ENCODE peak calls at places on chromosome X, in six cellular contexts. One of them, this sample, is unnamed.

GRCh38 chrX:64151911-64152310 is 53.6 kb downstream of the AMER1 start:
- DNase-seq in activated T-cell treated with anti-CD3 and anti-CD28 coated beads, Interleukin-2, amount 50 U/mL, for 72 hours: no peak
- DNase-seq in activated T-helper 2 cell treated with anti-CD3 and anti-CD28 coated beads, Interferon-gamma antibody, Interleukin-2, Interleukin-4, amounts not matched to agents 10 μg/mL and 5 μg/mL and 100 μg/mL, durations not matched to agents 14 hours and 24 hours and 36 hours: no peak
- DNase-seq in AG08396: no peak
- DNase-seq in RCC 7860: no peak
- DNase-seq in mammary epithelial cell: peak; percentile 39
- DNase-seq in this sample: no peak

GRCh38 chrX:139600105-139600504 is 69.6 kb downstream of the F9 start:
- DNase-seq in activated T-cell treated with anti-CD3 and anti-CD28 coated beads, Interleukin-2, amount 50 U/mL, for 72 hours: no peak
- DNase-seq in activated T-helper 2 cell treated with anti-CD3 and anti-CD28 coated beads, Interferon-gamma antibody, Interleukin-2, Interleukin-4, amounts not matched to agents 10 μg/mL and 5 μg/mL and 100 μg/mL, durations not matched to agents 14 hours and 24 hours and 36 hours: no peak
- DNase-seq in AG08396: no peak
- DNase-seq in RCC 7860: no peak
- DNase-seq in mammary epithelial cell: no peak
- DNase-seq in this sample: no peak

GRCh38 chrX:96692454-96692853 is 7.8 kb downstream of the DIAPH2 start:
- DNase-seq in activated T-cell treated with anti-CD3 and anti-CD28 coated beads, Interleukin-2, amount 50 U/mL, for 72 hours: no peak
- DNase-seq in activated T-helper 2 cell treated with anti-CD3 and anti-CD28 coated beads, Interferon-gamma antibody, Interleukin-2, Interleukin-4, amounts not matched to agents 10 μg/mL and 5 μg/mL and 100 μg/mL, durations not matched to agents 14 hours and 24 hours and 36 hours: no peak
- DNase-seq in AG08396: no peak
- DNase-seq in RCC 7860: no peak
- DNase-seq in mammary epithelial cell: peak; percentile 1
- DNase-seq in this sample: no peak

GRCh38 chrX:71098951-71099506 is 3.4 kb downstream of the FOXO4 start:
- DNase-seq in activated T-cell treated with anti-CD3 and anti-CD28 coated beads, Interleukin-2, amount 50 U/mL, for 72 hours: no peak
- DNase-seq in activated T-helper 2 cell treated with anti-CD3 and anti-CD28 coated beads, Interferon-gamma antibody, Interleukin-2, Interleukin-4, amounts not matched to agents 10 μg/mL and 5 μg/mL and 100 μg/mL, durations not matched to agents 14 hours and 24 hours and 36 hours: no peak
- DNase-seq in AG08396: no peak
- DNase-seq in RCC 7860: no peak
- DNase-seq in mammary epithelial cell: no peak
- DNase-seq in this sample: no peak

GRCh38 chrX:108167211-108167872 is 75.8 kb downstream of the ATG4A start:
- DNase-seq in activated T-cell treated with anti-CD3 and anti-CD28 coated beads, Interleukin-2, amount 50 U/mL, for 72 hours: no peak
- DNase-seq in activated T-helper 2 cell treated with anti-CD3 and anti-CD28 coated beads, Interferon-gamma antibody, Interleukin-2, Interleukin-4, amounts not matched to agents 10 μg/mL and 5 μg/mL and 100 μg/mL, durations not matched to agents 14 hours and 24 hours and 36 hours: no peak
- DNase-seq in AG08396: no peak
- DNase-seq in RCC 7860: peak; percentile 42
- DNase-seq in mammary epithelial cell: peak; percentile 56
- DNase-seq in this sample: peak; percentile 1

GRCh38 chrX:38768079-38768478 is 33.2 kb upstream of the MID1IP1 start:
- DNase-seq in activated T-cell treated with anti-CD3 and anti-CD28 coated beads, Interleukin-2, amount 50 U/mL, for 72 hours: no peak
- DNase-seq in activated T-helper 2 cell treated with anti-CD3 and anti-CD28 coated beads, Interferon-gamma antibody, Interleukin-2, Interleukin-4, amounts not matched to agents 10 μg/mL and 5 μg/mL and 100 μg/mL, durations not matched to agents 14 hours and 24 hours and 36 hours: no peak
- DNase-seq in AG08396: peak; percentile 7
- DNase-seq in RCC 7860: peak; percentile 4
- DNase-seq in mammary epithelial cell: peak; percentile 6
- DNase-seq in this sample: peak; percentile 1

GRCh38 chrX:17860179-17860780 is 818 bp downstream of the RAI2 start:
- DNase-seq in activated T-cell treated with anti-CD3 and anti-CD28 coated beads, Interleukin-2, amount 50 U/mL, for 72 hours: no peak
- DNase-seq in activated T-helper 2 cell treated with anti-CD3 and anti-CD28 coated beads, Interferon-gamma antibody, Interleukin-2, Interleukin-4, amounts not matched to agents 10 μg/mL and 5 μg/mL and 100 μg/mL, durations not matched to agents 14 hours and 24 hours and 36 hours: no peak
- DNase-seq in AG08396: peak; percentile 36
- DNase-seq in RCC 7860: no peak
- DNase-seq in mammary epithelial cell: no peak
- DNase-seq in this sample: no peak

GRCh38 chrX:43333543-43333942 is 322.6 kb upstream of the MAOA start:
- DNase-seq in activated T-cell treated with anti-CD3 and anti-CD28 coated beads, Interleukin-2, amount 50 U/mL, for 72 hours: no peak
- DNase-seq in activated T-helper 2 cell treated with anti-CD3 and anti-CD28 coated beads, Interferon-gamma antibody, Interleukin-2, Interleukin-4, amounts not matched to agents 10 μg/mL and 5 μg/mL and 100 μg/mL, durations not matched to agents 14 hours and 24 hours and 36 hours: no peak
- DNase-seq in AG08396: no peak
- DNase-seq in RCC 7860: no peak
- DNase-seq in mammary epithelial cell: no peak
- DNase-seq in this sample: no peak

GRCh38 chrX:109830704-109831206 is 97.7 kb upstream of the ACSL4 start:
- DNase-seq in activated T-cell treated with anti-CD3 and anti-CD28 coated beads, Interleukin-2, amount 50 U/mL, for 72 hours: no peak
- DNase-seq in activated T-helper 2 cell treated with anti-CD3 and anti-CD28 coated beads, Interferon-gamma antibody, Interleukin-2, Interleukin-4, amounts not matched to agents 10 μg/mL and 5 μg/mL and 100 μg/mL, durations not matched to agents 14 hours and 24 hours and 36 hours: no peak
- DNase-seq in AG08396: no peak
- DNase-seq in RCC 7860: peak; percentile 47
- DNase-seq in mammary epithelial cell: no peak
- DNase-seq in this sample: no peak

GRCh38 chrX:153799326-153799725 is 4.9 kb downstream of the SSR4 start:
- DNase-seq in activated T-cell treated with anti-CD3 and anti-CD28 coated beads, Interleukin-2, amount 50 U/mL, for 72 hours: no peak
- DNase-seq in activated T-helper 2 cell treated with anti-CD3 and anti-CD28 coated beads, Interferon-gamma antibody, Interleukin-2, Interleukin-4, amounts not matched to agents 10 μg/mL and 5 μg/mL and 100 μg/mL, durations not matched to agents 14 hours and 24 hours and 36 hours: no peak
- DNase-seq in AG08396: no peak
- DNase-seq in RCC 7860: no peak
- DNase-seq in mammary epithelial cell: no peak
- DNase-seq in this sample: no peak

GRCh38 chrX:111568817-111569216 is 57.4 kb downstream of the SERTM2 start:
- DNase-seq in activated T-cell treated with anti-CD3 and anti-CD28 coated beads, Interleukin-2, amount 50 U/mL, for 72 hours: no peak
- DNase-seq in activated T-helper 2 cell treated with anti-CD3 and anti-CD28 coated beads, Interferon-gamma antibody, Interleukin-2, Interleukin-4, amounts not matched to agents 10 μg/mL and 5 μg/mL and 100 μg/mL, durations not matched to agents 14 hours and 24 hours and 36 hours: no peak
- DNase-seq in AG08396: no peak
- DNase-seq in RCC 7860: no peak
- DNase-seq in mammary epithelial cell: no peak
- DNase-seq in this sample: no peak

GRCh38 chrX:133689997-133690599 is 274.8 kb upstream of the GPC4 start:
- DNase-seq in activated T-cell treated with anti-CD3 and anti-CD28 coated beads, Interleukin-2, amount 50 U/mL, for 72 hours: no peak
- DNase-seq in activated T-helper 2 cell treated with anti-CD3 and anti-CD28 coated beads, Interferon-gamma antibody, Interleukin-2, Interleukin-4, amounts not matched to agents 10 μg/mL and 5 μg/mL and 100 μg/mL, durations not matched to agents 14 hours and 24 hours and 36 hours: no peak
- DNase-seq in AG08396: no peak
- DNase-seq in RCC 7860: no peak
- DNase-seq in mammary epithelial cell: no peak
- DNase-seq in this sample: no peak

GRCh38 chrX:95764972-95765451 is 919.6 kb upstream of the DIAPH2 start:
- DNase-seq in activated T-cell treated with anti-CD3 and anti-CD28 coated beads, Interleukin-2, amount 50 U/mL, for 72 hours: no peak
- DNase-seq in activated T-helper 2 cell treated with anti-CD3 and anti-CD28 coated beads, Interferon-gamma antibody, Interleukin-2, Interleukin-4, amounts not matched to agents 10 μg/mL and 5 μg/mL and 100 μg/mL, durations not matched to agents 14 hours and 24 hours and 36 hours: no peak
- DNase-seq in AG08396: peak; percentile 17
- DNase-seq in RCC 7860: peak; percentile 5
- DNase-seq in mammary epithelial cell: peak; percentile 11
- DNase-seq in this sample: no peak

GRCh38 chrX:70998402-70999027 is 67.6 kb upstream of the SLC7A3 start:
- DNase-seq in activated T-cell treated with anti-CD3 and anti-CD28 coated beads, Interleukin-2, amount 50 U/mL, for 72 hours: peak; percentile 24
- DNase-seq in activated T-helper 2 cell treated with anti-CD3 and anti-CD28 coated beads, Interferon-gamma antibody, Interleukin-2, Interleukin-4, amounts not matched to agents 10 μg/mL and 5 μg/mL and 100 μg/mL, durations not matched to agents 14 hours and 24 hours and 36 hours: no peak
- DNase-seq in AG08396: no peak
- DNase-seq in RCC 7860: no peak
- DNase-seq in mammary epithelial cell: peak; percentile 84
- DNase-seq in this sample: no peak

GRCh38 chrX:100687546-100687945 is 43.5 kb downstream of the SRPX2 start:
- DNase-seq in activated T-cell treated with anti-CD3 and anti-CD28 coated beads, Interleukin-2, amount 50 U/mL, for 72 hours: no peak
- DNase-seq in activated T-helper 2 cell treated with anti-CD3 and anti-CD28 coated beads, Interferon-gamma antibody, Interleukin-2, Interleukin-4, amounts not matched to agents 10 μg/mL and 5 μg/mL and 100 μg/mL, durations not matched to agents 14 hours and 24 hours and 36 hours: no peak
- DNase-seq in AG08396: no peak
- DNase-seq in RCC 7860: no peak
- DNase-seq in mammary epithelial cell: no peak
- DNase-seq in this sample: no peak

GRCh38 chrX:45007598-45007997 is 134.6 kb downstream of the KDM6A start:
- DNase-seq in activated T-cell treated with anti-CD3 and anti-CD28 coated beads, Interleukin-2, amount 50 U/mL, for 72 hours: no peak
- DNase-seq in activated T-helper 2 cell treated with anti-CD3 and anti-CD28 coated beads, Interferon-gamma antibody, Interleukin-2, Interleukin-4, amounts not matched to agents 10 μg/mL and 5 μg/mL and 100 μg/mL, durations not matched to agents 14 hours and 24 hours and 36 hours: no peak
- DNase-seq in AG08396: no peak
- DNase-seq in RCC 7860: no peak
- DNase-seq in mammary epithelial cell: no peak
- DNase-seq in this sample: no peak

GRCh38 chrX:154730271-154730883 is 20.5 kb downstream of the GAB3 start:
- DNase-seq in activated T-cell treated with anti-CD3 and anti-CD28 coated beads, Interleukin-2, amount 50 U/mL, for 72 hours: no peak
- DNase-seq in activated T-helper 2 cell treated with anti-CD3 and anti-CD28 coated beads, Interferon-gamma antibody, Interleukin-2, Interleukin-4, amounts not matched to agents 10 μg/mL and 5 μg/mL and 100 μg/mL, durations not matched to agents 14 hours and 24 hours and 36 hours: no peak
- DNase-seq in AG08396: no peak
- DNase-seq in RCC 7860: no peak
- DNase-seq in mammary epithelial cell: no peak
- DNase-seq in this sample: no peak

GRCh38 chrX:136304493-136304892 is 3.7 kb downstream of the ADGRG4 start:
- DNase-seq in activated T-cell treated with anti-CD3 and anti-CD28 coated beads, Interleukin-2, amount 50 U/mL, for 72 hours: no peak
- DNase-seq in activated T-helper 2 cell treated with anti-CD3 and anti-CD28 coated beads, Interferon-gamma antibody, Interleukin-2, Interleukin-4, amounts not matched to agents 10 μg/mL and 5 μg/mL and 100 μg/mL, durations not matched to agents 14 hours and 24 hours and 36 hours: no peak
- DNase-seq in AG08396: no peak
- DNase-seq in RCC 7860: no peak
- DNase-seq in mammary epithelial cell: no peak
- DNase-seq in this sample: no peak

GRCh38 chrX:154465601-154466000 is 7.5 kb downstream of the PLXNA3 start:
- DNase-seq in activated T-cell treated with anti-CD3 and anti-CD28 coated beads, Interleukin-2, amount 50 U/mL, for 72 hours: no peak
- DNase-seq in activated T-helper 2 cell treated with anti-CD3 and anti-CD28 coated beads, Interferon-gamma antibody, Interleukin-2, Interleukin-4, amounts not matched to agents 10 μg/mL and 5 μg/mL and 100 μg/mL, durations not matched to agents 14 hours and 24 hours and 36 hours: no peak
- DNase-seq in AG08396: no peak
- DNase-seq in RCC 7860: no peak
- DNase-seq in mammary epithelial cell: no peak
- DNase-seq in this sample: no peak

GRCh38 chrX:132692526-132692925 is 203.7 kb upstream of the MBNL3 start:
- DNase-seq in activated T-cell treated with anti-CD3 and anti-CD28 coated beads, Interleukin-2, amount 50 U/mL, for 72 hours: no peak
- DNase-seq in activated T-helper 2 cell treated with anti-CD3 and anti-CD28 coated beads, Interferon-gamma antibody, Interleukin-2, Interleukin-4, amounts not matched to agents 10 μg/mL and 5 μg/mL and 100 μg/mL, durations not matched to agents 14 hours and 24 hours and 36 hours: no peak
- DNase-seq in AG08396: no peak
- DNase-seq in RCC 7860: no peak
- DNase-seq in mammary epithelial cell: no peak
- DNase-seq in this sample: no peak

GRCh38 chrX:39850630-39851152 is 247.1 kb downstream of the BCOR start:
- DNase-seq in activated T-cell treated with anti-CD3 and anti-CD28 coated beads, Interleukin-2, amount 50 U/mL, for 72 hours: no peak
- DNase-seq in activated T-helper 2 cell treated with anti-CD3 and anti-CD28 coated beads, Interferon-gamma antibody, Interleukin-2, Interleukin-4, amounts not matched to agents 10 μg/mL and 5 μg/mL and 100 μg/mL, durations not matched to agents 14 hours and 24 hours and 36 hours: peak; percentile 33
- DNase-seq in AG08396: no peak
- DNase-seq in RCC 7860: no peak
- DNase-seq in mammary epithelial cell: no peak
- DNase-seq in this sample: no peak

GRCh38 chrX:23952984-23953907 is 45.4 kb downstream of the CXorf58 start:
- DNase-seq in activated T-cell treated with anti-CD3 and anti-CD28 coated beads, Interleukin-2, amount 50 U/mL, for 72 hours: peak; percentile 51
- DNase-seq in activated T-helper 2 cell treated with anti-CD3 and anti-CD28 coated beads, Interferon-gamma antibody, Interleukin-2, Interleukin-4, amounts not matched to agents 10 μg/mL and 5 μg/mL and 100 μg/mL, durations not matched to agents 14 hours and 24 hours and 36 hours: peak; percentile 34
- DNase-seq in AG08396: no peak
- DNase-seq in RCC 7860: no peak
- DNase-seq in mammary epithelial cell: no peak
- DNase-seq in this sample: no peak

GRCh38 chrX:500481-501010 is 113.8 kb upstream of the PPP2R3B start:
- DNase-seq in activated T-cell treated with anti-CD3 and anti-CD28 coated beads, Interleukin-2, amount 50 U/mL, for 72 hours: no peak
- DNase-seq in activated T-helper 2 cell treated with anti-CD3 and anti-CD28 coated beads, Interferon-gamma antibody, Interleukin-2, Interleukin-4, amounts not matched to agents 10 μg/mL and 5 μg/mL and 100 μg/mL, durations not matched to agents 14 hours and 24 hours and 36 hours: no peak
- DNase-seq in AG08396: no peak
- DNase-seq in RCC 7860: no peak
- DNase-seq in mammary epithelial cell: no peak
- DNase-seq in this sample: no peak

GRCh38 chrX:1031521-1032430 is 180.7 kb downstream of the CRLF2 start:
- DNase-seq in activated T-cell treated with anti-CD3 and anti-CD28 coated beads, Interleukin-2, amount 50 U/mL, for 72 hours: no peak
- DNase-seq in activated T-helper 2 cell treated with anti-CD3 and anti-CD28 coated beads, Interferon-gamma antibody, Interleukin-2, Interleukin-4, amounts not matched to agents 10 μg/mL and 5 μg/mL and 100 μg/mL, durations not matched to agents 14 hours and 24 hours and 36 hours: no peak
- DNase-seq in AG08396: no peak
- DNase-seq in RCC 7860: no peak
- DNase-seq in mammary epithelial cell: no peak
- DNase-seq in this sample: no peak

GRCh38 chrX:24317567-24317966 is 3.7 kb upstream of the SUPT20HL2 start:
- DNase-seq in activated T-cell treated with anti-CD3 and anti-CD28 coated beads, Interleukin-2, amount 50 U/mL, for 72 hours: no peak
- DNase-seq in activated T-helper 2 cell treated with anti-CD3 and anti-CD28 coated beads, Interferon-gamma antibody, Interleukin-2, Interleukin-4, amounts not matched to agents 10 μg/mL and 5 μg/mL and 100 μg/mL, durations not matched to agents 14 hours and 24 hours and 36 hours: no peak
- DNase-seq in AG08396: no peak
- DNase-seq in RCC 7860: no peak
- DNase-seq in mammary epithelial cell: no peak
- DNase-seq in this sample: no peak

GRCh38 chrX:31333181-31333831 is 261.5 kb upstream of the FTHL17 start:
- DNase-seq in activated T-cell treated with anti-CD3 and anti-CD28 coated beads, Interleukin-2, amount 50 U/mL, for 72 hours: no peak
- DNase-seq in activated T-helper 2 cell treated with anti-CD3 and anti-CD28 coated beads, Interferon-gamma antibody, Interleukin-2, Interleukin-4, amounts not matched to agents 10 μg/mL and 5 μg/mL and 100 μg/mL, durations not matched to agents 14 hours and 24 hours and 36 hours: no peak
- DNase-seq in AG08396: peak; percentile 17
- DNase-seq in RCC 7860: peak; percentile 68
- DNase-seq in mammary epithelial cell: peak; percentile 66
- DNase-seq in this sample: peak; percentile 5

GRCh38 chrX:150926304-150926703 is 27.8 kb upstream of the CD99L2 start:
- DNase-seq in activated T-cell treated with anti-CD3 and anti-CD28 coated beads, Interleukin-2, amount 50 U/mL, for 72 hours: no peak
- DNase-seq in activated T-helper 2 cell treated with anti-CD3 and anti-CD28 coated beads, Interferon-gamma antibody, Interleukin-2, Interleukin-4, amounts not matched to agents 10 μg/mL and 5 μg/mL and 100 μg/mL, durations not matched to agents 14 hours and 24 hours and 36 hours: no peak
- DNase-seq in AG08396: peak; percentile 18
- DNase-seq in RCC 7860: no peak
- DNase-seq in mammary epithelial cell: no peak
- DNase-seq in this sample: no peak

GRCh38 chrX:151713859-151714258 is 2.0 kb upstream of the FATE1 start:
- DNase-seq in activated T-cell treated with anti-CD3 and anti-CD28 coated beads, Interleukin-2, amount 50 U/mL, for 72 hours: peak; percentile 20
- DNase-seq in activated T-helper 2 cell treated with anti-CD3 and anti-CD28 coated beads, Interferon-gamma antibody, Interleukin-2, Interleukin-4, amounts not matched to agents 10 μg/mL and 5 μg/mL and 100 μg/mL, durations not matched to agents 14 hours and 24 hours and 36 hours: no peak
- DNase-seq in AG08396: peak; percentile 39
- DNase-seq in RCC 7860: no peak
- DNase-seq in mammary epithelial cell: peak; percentile 8
- DNase-seq in this sample: no peak

GRCh38 chrX:139204903-139205667 is 325.5 kb upstream of the F9 start:
- DNase-seq in activated T-cell treated with anti-CD3 and anti-CD28 coated beads, Interleukin-2, amount 50 U/mL, for 72 hours: peak; percentile 18
- DNase-seq in activated T-helper 2 cell treated with anti-CD3 and anti-CD28 coated beads, Interferon-gamma antibody, Interleukin-2, Interleukin-4, amounts not matched to agents 10 μg/mL and 5 μg/mL and 100 μg/mL, durations not matched to agents 14 hours and 24 hours and 36 hours: no peak
- DNase-seq in AG08396: peak; percentile 29
- DNase-seq in RCC 7860: no peak
- DNase-seq in mammary epithelial cell: peak; percentile 4
- DNase-seq in this sample: no peak